ENCODE peak calls at places on chromosome 22, in eight cellular contexts. One of them, this sample, is unnamed.

GRCh38 chr22:24183321-24184031 is 2.2 kb downstream of the SUSD2 start:
- DNase-seq in IMR-90: no peak
- DNase-seq in PC-3: no peak
- DNase-seq in activated CD8-positive, alpha-beta T cell treated with anti-CD3 and anti-CD28 coated beads, Interleukin-2, amount 10 ng/mL, durations not matched to agents 7 days and 5 days: no peak
- DNase-seq in activated CD4-positive, alpha-beta memory T cell treated with anti-CD3 and anti-CD28 coated beads, Interleukin-2, amount 10 ng/mL, durations not matched to agents 7 days and 5 days: no peak
- DNase-seq in NCI-H2029: no peak
- DNase-seq in LoVo: no peak
- DNase-seq in kidney glomerular epithelial cell: no peak
- DNase-seq in this sample: no peak

GRCh38 chr22:20123364-20124082 is 6.5 kb upstream of the TRMT2A start:
- DNase-seq in IMR-90: no peak
- DNase-seq in PC-3: no peak
- DNase-seq in activated CD8-positive, alpha-beta T cell treated with anti-CD3 and anti-CD28 coated beads, Interleukin-2, amount 10 ng/mL, durations not matched to agents 7 days and 5 days: no peak
- DNase-seq in activated CD4-positive, alpha-beta memory T cell treated with anti-CD3 and anti-CD28 coated beads, Interleukin-2, amount 10 ng/mL, durations not matched to agents 7 days and 5 days: no peak
- DNase-seq in NCI-H2029: no peak
- DNase-seq in LoVo: no peak
- DNase-seq in kidney glomerular epithelial cell: no peak
- DNase-seq in this sample: no peak

GRCh38 chr22:35538801-35539321 is 1.8 kb upstream of the RASD2 start:
- DNase-seq in IMR-90: no peak
- DNase-seq in PC-3: peak
- DNase-seq in activated CD8-positive, alpha-beta T cell treated with anti-CD3 and anti-CD28 coated beads, Interleukin-2, amount 10 ng/mL, durations not matched to agents 7 days and 5 days: peak
- DNase-seq in activated CD4-positive, alpha-beta memory T cell treated with anti-CD3 and anti-CD28 coated beads, Interleukin-2, amount 10 ng/mL, durations not matched to agents 7 days and 5 days: no peak
- DNase-seq in NCI-H2029: no peak
- DNase-seq in LoVo: peak
- DNase-seq in kidney glomerular epithelial cell: no peak
- DNase-seq in this sample: peak

GRCh38 chr22:25200967-25201366 is 1.3 kb downstream of the CRYBB3 start:
- DNase-seq in IMR-90: no peak
- DNase-seq in PC-3: peak
- DNase-seq in activated CD8-positive, alpha-beta T cell treated with anti-CD3 and anti-CD28 coated beads, Interleukin-2, amount 10 ng/mL, durations not matched to agents 7 days and 5 days: no peak
- DNase-seq in activated CD4-positive, alpha-beta memory T cell treated with anti-CD3 and anti-CD28 coated beads, Interleukin-2, amount 10 ng/mL, durations not matched to agents 7 days and 5 days: no peak
- DNase-seq in NCI-H2029: no peak
- DNase-seq in LoVo: no peak
- DNase-seq in kidney glomerular epithelial cell: no peak
- DNase-seq in this sample: no peak

GRCh38 chr22:33853200-33854097 is 66.8 kb downstream of the LARGE1 start:
- DNase-seq in IMR-90: peak
- DNase-seq in PC-3: peak
- DNase-seq in activated CD8-positive, alpha-beta T cell treated with anti-CD3 and anti-CD28 coated beads, Interleukin-2, amount 10 ng/mL, durations not matched to agents 7 days and 5 days: peak
- DNase-seq in activated CD4-positive, alpha-beta memory T cell treated with anti-CD3 and anti-CD28 coated beads, Interleukin-2, amount 10 ng/mL, durations not matched to agents 7 days and 5 days: no peak
- DNase-seq in NCI-H2029: peak
- DNase-seq in LoVo: peak
- DNase-seq in kidney glomerular epithelial cell: peak
- DNase-seq in this sample: peak

GRCh38 chr22:32583921-32584335 is 109.3 kb downstream of the FBXO7 start:
- DNase-seq in IMR-90: peak
- DNase-seq in PC-3: no peak
- DNase-seq in activated CD8-positive, alpha-beta T cell treated with anti-CD3 and anti-CD28 coated beads, Interleukin-2, amount 10 ng/mL, durations not matched to agents 7 days and 5 days: no peak
- DNase-seq in activated CD4-positive, alpha-beta memory T cell treated with anti-CD3 and anti-CD28 coated beads, Interleukin-2, amount 10 ng/mL, durations not matched to agents 7 days and 5 days: no peak
- DNase-seq in NCI-H2029: no peak
- DNase-seq in LoVo: no peak
- DNase-seq in kidney glomerular epithelial cell: no peak
- DNase-seq in this sample: no peak

GRCh38 chr22:50581950-50582561 is 593 bp downstream of the CHKB start:
- DNase-seq in IMR-90: no peak
- DNase-seq in PC-3: no peak
- DNase-seq in activated CD8-positive, alpha-beta T cell treated with anti-CD3 and anti-CD28 coated beads, Interleukin-2, amount 10 ng/mL, durations not matched to agents 7 days and 5 days: peak
- DNase-seq in activated CD4-positive, alpha-beta memory T cell treated with anti-CD3 and anti-CD28 coated beads, Interleukin-2, amount 10 ng/mL, durations not matched to agents 7 days and 5 days: no peak
- DNase-seq in NCI-H2029: no peak
- DNase-seq in LoVo: peak
- DNase-seq in kidney glomerular epithelial cell: no peak
- DNase-seq in this sample: no peak

GRCh38 chr22:30304495-30305244 is 15.4 kb upstream of the CASTOR1 start:
- DNase-seq in IMR-90: no peak
- DNase-seq in PC-3: peak
- DNase-seq in activated CD8-positive, alpha-beta T cell treated with anti-CD3 and anti-CD28 coated beads, Interleukin-2, amount 10 ng/mL, durations not matched to agents 7 days and 5 days: no peak
- DNase-seq in activated CD4-positive, alpha-beta memory T cell treated with anti-CD3 and anti-CD28 coated beads, Interleukin-2, amount 10 ng/mL, durations not matched to agents 7 days and 5 days: no peak
- DNase-seq in NCI-H2029: peak
- DNase-seq in LoVo: peak
- DNase-seq in kidney glomerular epithelial cell: no peak
- DNase-seq in this sample: no peak

GRCh38 chr22:49327411-49327810 is 500.3 kb downstream of the BRD1 start:
- DNase-seq in IMR-90: no peak
- DNase-seq in PC-3: no peak
- DNase-seq in activated CD8-positive, alpha-beta T cell treated with anti-CD3 and anti-CD28 coated beads, Interleukin-2, amount 10 ng/mL, durations not matched to agents 7 days and 5 days: no peak
- DNase-seq in activated CD4-positive, alpha-beta memory T cell treated with anti-CD3 and anti-CD28 coated beads, Interleukin-2, amount 10 ng/mL, durations not matched to agents 7 days and 5 days: peak
- DNase-seq in NCI-H2029: no peak
- DNase-seq in LoVo: no peak
- DNase-seq in kidney glomerular epithelial cell: no peak
- DNase-seq in this sample: no peak

GRCh38 chr22:47015589-47016178 is 253.2 kb downstream of the TBC1D22A start:
- DNase-seq in IMR-90: no peak
- DNase-seq in PC-3: no peak
- DNase-seq in activated CD8-positive, alpha-beta T cell treated with anti-CD3 and anti-CD28 coated beads, Interleukin-2, amount 10 ng/mL, durations not matched to agents 7 days and 5 days: no peak
- DNase-seq in activated CD4-positive, alpha-beta memory T cell treated with anti-CD3 and anti-CD28 coated beads, Interleukin-2, amount 10 ng/mL, durations not matched to agents 7 days and 5 days: no peak
- DNase-seq in NCI-H2029: no peak
- DNase-seq in LoVo: no peak
- DNase-seq in kidney glomerular epithelial cell: no peak
- DNase-seq in this sample: no peak

GRCh38 chr22:42910221-42910942 is 53.3 kb upstream of the ARFGAP3 start:
- DNase-seq in IMR-90: no peak
- DNase-seq in PC-3: no peak
- DNase-seq in activated CD8-positive, alpha-beta T cell treated with anti-CD3 and anti-CD28 coated beads, Interleukin-2, amount 10 ng/mL, durations not matched to agents 7 days and 5 days: no peak
- DNase-seq in activated CD4-positive, alpha-beta memory T cell treated with anti-CD3 and anti-CD28 coated beads, Interleukin-2, amount 10 ng/mL, durations not matched to agents 7 days and 5 days: no peak
- DNase-seq in NCI-H2029: peak
- DNase-seq in LoVo: no peak
- DNase-seq in kidney glomerular epithelial cell: no peak
- DNase-seq in this sample: no peak

GRCh38 chr22:46031965-46032851 is 55.2 kb upstream of the WNT7B start:
- DNase-seq in IMR-90: no peak
- DNase-seq in PC-3: no peak
- DNase-seq in activated CD8-positive, alpha-beta T cell treated with anti-CD3 and anti-CD28 coated beads, Interleukin-2, amount 10 ng/mL, durations not matched to agents 7 days and 5 days: no peak
- DNase-seq in activated CD4-positive, alpha-beta memory T cell treated with anti-CD3 and anti-CD28 coated beads, Interleukin-2, amount 10 ng/mL, durations not matched to agents 7 days and 5 days: no peak
- DNase-seq in NCI-H2029: no peak
- DNase-seq in LoVo: no peak
- DNase-seq in kidney glomerular epithelial cell: no peak
- DNase-seq in this sample: no peak

GRCh38 chr22:42794551-42795510 is 62.2 kb downstream of the ARFGAP3 start:
- DNase-seq in IMR-90: no peak
- DNase-seq in PC-3: no peak
- DNase-seq in activated CD8-positive, alpha-beta T cell treated with anti-CD3 and anti-CD28 coated beads, Interleukin-2, amount 10 ng/mL, durations not matched to agents 7 days and 5 days: no peak
- DNase-seq in activated CD4-positive, alpha-beta memory T cell treated with anti-CD3 and anti-CD28 coated beads, Interleukin-2, amount 10 ng/mL, durations not matched to agents 7 days and 5 days: no peak
- DNase-seq in NCI-H2029: no peak
- DNase-seq in LoVo: no peak
- DNase-seq in kidney glomerular epithelial cell: no peak
- DNase-seq in this sample: no peak

GRCh38 chr22:33780761-33781160 is 139.5 kb downstream of the LARGE1 start:
- DNase-seq in IMR-90: no peak
- DNase-seq in PC-3: no peak
- DNase-seq in activated CD8-positive, alpha-beta T cell treated with anti-CD3 and anti-CD28 coated beads, Interleukin-2, amount 10 ng/mL, durations not matched to agents 7 days and 5 days: no peak
- DNase-seq in activated CD4-positive, alpha-beta memory T cell treated with anti-CD3 and anti-CD28 coated beads, Interleukin-2, amount 10 ng/mL, durations not matched to agents 7 days and 5 days: no peak
- DNase-seq in NCI-H2029: no peak
- DNase-seq in LoVo: no peak
- DNase-seq in kidney glomerular epithelial cell: no peak
- DNase-seq in this sample: no peak

GRCh38 chr22:44496305-44496704 is 1.7 kb downstream of the RTL6 start:
- DNase-seq in IMR-90: no peak
- DNase-seq in PC-3: no peak
- DNase-seq in activated CD8-positive, alpha-beta T cell treated with anti-CD3 and anti-CD28 coated beads, Interleukin-2, amount 10 ng/mL, durations not matched to agents 7 days and 5 days: no peak
- DNase-seq in activated CD4-positive, alpha-beta memory T cell treated with anti-CD3 and anti-CD28 coated beads, Interleukin-2, amount 10 ng/mL, durations not matched to agents 7 days and 5 days: no peak
- DNase-seq in NCI-H2029: no peak
- DNase-seq in LoVo: no peak
- DNase-seq in kidney glomerular epithelial cell: no peak
- DNase-seq in this sample: no peak

GRCh38 chr22:31289335-31289734 is 3.0 kb downstream of the PIK3IP1 start:
- DNase-seq in IMR-90: no peak
- DNase-seq in PC-3: no peak
- DNase-seq in activated CD8-positive, alpha-beta T cell treated with anti-CD3 and anti-CD28 coated beads, Interleukin-2, amount 10 ng/mL, durations not matched to agents 7 days and 5 days: no peak
- DNase-seq in activated CD4-positive, alpha-beta memory T cell treated with anti-CD3 and anti-CD28 coated beads, Interleukin-2, amount 10 ng/mL, durations not matched to agents 7 days and 5 days: no peak
- DNase-seq in NCI-H2029: peak
- DNase-seq in LoVo: no peak
- DNase-seq in kidney glomerular epithelial cell: no peak
- DNase-seq in this sample: no peak

GRCh38 chr22:20203142-20204099 is 52.6 kb upstream of the CCDC188 start:
- DNase-seq in IMR-90: peak
- DNase-seq in PC-3: peak
- DNase-seq in activated CD8-positive, alpha-beta T cell treated with anti-CD3 and anti-CD28 coated beads, Interleukin-2, amount 10 ng/mL, durations not matched to agents 7 days and 5 days: no peak
- DNase-seq in activated CD4-positive, alpha-beta memory T cell treated with anti-CD3 and anti-CD28 coated beads, Interleukin-2, amount 10 ng/mL, durations not matched to agents 7 days and 5 days: no peak
- DNase-seq in NCI-H2029: no peak
- DNase-seq in LoVo: no peak
- DNase-seq in kidney glomerular epithelial cell: peak
- DNase-seq in this sample: no peak

GRCh38 chr22:41301085-41302015 is at the start of gene ZC3H7B:
- DNase-seq in IMR-90: peak
- DNase-seq in PC-3: peak
- DNase-seq in activated CD8-positive, alpha-beta T cell treated with anti-CD3 and anti-CD28 coated beads, Interleukin-2, amount 10 ng/mL, durations not matched to agents 7 days and 5 days: peak
- DNase-seq in activated CD4-positive, alpha-beta memory T cell treated with anti-CD3 and anti-CD28 coated beads, Interleukin-2, amount 10 ng/mL, durations not matched to agents 7 days and 5 days: peak
- DNase-seq in NCI-H2029: peak
- DNase-seq in LoVo: peak
- DNase-seq in kidney glomerular epithelial cell: peak
- DNase-seq in this sample: peak

GRCh38 chr22:46976130-46976529 is 213.7 kb downstream of the TBC1D22A start:
- DNase-seq in IMR-90: no peak
- DNase-seq in PC-3: no peak
- DNase-seq in activated CD8-positive, alpha-beta T cell treated with anti-CD3 and anti-CD28 coated beads, Interleukin-2, amount 10 ng/mL, durations not matched to agents 7 days and 5 days: no peak
- DNase-seq in activated CD4-positive, alpha-beta memory T cell treated with anti-CD3 and anti-CD28 coated beads, Interleukin-2, amount 10 ng/mL, durations not matched to agents 7 days and 5 days: no peak
- DNase-seq in NCI-H2029: no peak
- DNase-seq in LoVo: no peak
- DNase-seq in kidney glomerular epithelial cell: no peak
- DNase-seq in this sample: no peak

GRCh38 chr22:20774882-20775281 is 969 bp downstream of the SERPIND1 start:
- DNase-seq in IMR-90: no peak
- DNase-seq in PC-3: no peak
- DNase-seq in activated CD8-positive, alpha-beta T cell treated with anti-CD3 and anti-CD28 coated beads, Interleukin-2, amount 10 ng/mL, durations not matched to agents 7 days and 5 days: no peak
- DNase-seq in activated CD4-positive, alpha-beta memory T cell treated with anti-CD3 and anti-CD28 coated beads, Interleukin-2, amount 10 ng/mL, durations not matched to agents 7 days and 5 days: no peak
- DNase-seq in NCI-H2029: no peak
- DNase-seq in LoVo: no peak
- DNase-seq in kidney glomerular epithelial cell: no peak
- DNase-seq in this sample: no peak

GRCh38 chr22:45877036-45877380 is 100.0 kb downstream of the WNT7B start:
- DNase-seq in IMR-90: no peak
- DNase-seq in PC-3: no peak
- DNase-seq in activated CD8-positive, alpha-beta T cell treated with anti-CD3 and anti-CD28 coated beads, Interleukin-2, amount 10 ng/mL, durations not matched to agents 7 days and 5 days: no peak
- DNase-seq in activated CD4-positive, alpha-beta memory T cell treated with anti-CD3 and anti-CD28 coated beads, Interleukin-2, amount 10 ng/mL, durations not matched to agents 7 days and 5 days: no peak
- DNase-seq in NCI-H2029: no peak
- DNase-seq in LoVo: no peak
- DNase-seq in kidney glomerular epithelial cell: no peak
- DNase-seq in this sample: no peak

GRCh38 chr22:27801616-27802388 is at the start of gene MN1:
- DNase-seq in IMR-90: peak
- DNase-seq in PC-3: no peak
- DNase-seq in activated CD8-positive, alpha-beta T cell treated with anti-CD3 and anti-CD28 coated beads, Interleukin-2, amount 10 ng/mL, durations not matched to agents 7 days and 5 days: peak
- DNase-seq in activated CD4-positive, alpha-beta memory T cell treated with anti-CD3 and anti-CD28 coated beads, Interleukin-2, amount 10 ng/mL, durations not matched to agents 7 days and 5 days: peak
- DNase-seq in NCI-H2029: no peak
- DNase-seq in LoVo: no peak
- DNase-seq in kidney glomerular epithelial cell: peak
- DNase-seq in this sample: peak

GRCh38 chr22:21663738-21664137 is 2.1 kb upstream of the PPIL2 start:
- DNase-seq in IMR-90: no peak
- DNase-seq in PC-3: no peak
- DNase-seq in activated CD8-positive, alpha-beta T cell treated with anti-CD3 and anti-CD28 coated beads, Interleukin-2, amount 10 ng/mL, durations not matched to agents 7 days and 5 days: no peak
- DNase-seq in activated CD4-positive, alpha-beta memory T cell treated with anti-CD3 and anti-CD28 coated beads, Interleukin-2, amount 10 ng/mL, durations not matched to agents 7 days and 5 days: no peak
- DNase-seq in NCI-H2029: no peak
- DNase-seq in LoVo: no peak
- DNase-seq in kidney glomerular epithelial cell: no peak
- DNase-seq in this sample: no peak

GRCh38 chr22:49011769-49012598 is 815.7 kb downstream of the BRD1 start:
- DNase-seq in IMR-90: no peak
- DNase-seq in PC-3: no peak
- DNase-seq in activated CD8-positive, alpha-beta T cell treated with anti-CD3 and anti-CD28 coated beads, Interleukin-2, amount 10 ng/mL, durations not matched to agents 7 days and 5 days: no peak
- DNase-seq in activated CD4-positive, alpha-beta memory T cell treated with anti-CD3 and anti-CD28 coated beads, Interleukin-2, amount 10 ng/mL, durations not matched to agents 7 days and 5 days: no peak
- DNase-seq in NCI-H2029: no peak
- DNase-seq in LoVo: no peak
- DNase-seq in kidney glomerular epithelial cell: no peak
- DNase-seq in this sample: peak

GRCh38 chr22:47318041-47318737 is 555.7 kb downstream of the TBC1D22A start:
- DNase-seq in IMR-90: no peak
- DNase-seq in PC-3: no peak
- DNase-seq in activated CD8-positive, alpha-beta T cell treated with anti-CD3 and anti-CD28 coated beads, Interleukin-2, amount 10 ng/mL, durations not matched to agents 7 days and 5 days: no peak
- DNase-seq in activated CD4-positive, alpha-beta memory T cell treated with anti-CD3 and anti-CD28 coated beads, Interleukin-2, amount 10 ng/mL, durations not matched to agents 7 days and 5 days: no peak
- DNase-seq in NCI-H2029: no peak
- DNase-seq in LoVo: no peak
- DNase-seq in kidney glomerular epithelial cell: no peak
- DNase-seq in this sample: no peak

GRCh38 chr22:46845281-46846153 is 83.1 kb downstream of the TBC1D22A start:
- DNase-seq in IMR-90: peak
- DNase-seq in PC-3: peak
- DNase-seq in activated CD8-positive, alpha-beta T cell treated with anti-CD3 and anti-CD28 coated beads, Interleukin-2, amount 10 ng/mL, durations not matched to agents 7 days and 5 days: no peak
- DNase-seq in activated CD4-positive, alpha-beta memory T cell treated with anti-CD3 and anti-CD28 coated beads, Interleukin-2, amount 10 ng/mL, durations not matched to agents 7 days and 5 days: no peak
- DNase-seq in NCI-H2029: no peak
- DNase-seq in LoVo: no peak
- DNase-seq in kidney glomerular epithelial cell: peak
- DNase-seq in this sample: no peak

GRCh38 chr22:32800158-32800557 is 1.3 kb upstream of the TIMP3 start:
- DNase-seq in IMR-90: no peak
- DNase-seq in PC-3: no peak
- DNase-seq in activated CD8-positive, alpha-beta T cell treated with anti-CD3 and anti-CD28 coated beads, Interleukin-2, amount 10 ng/mL, durations not matched to agents 7 days and 5 days: no peak
- DNase-seq in activated CD4-positive, alpha-beta memory T cell treated with anti-CD3 and anti-CD28 coated beads, Interleukin-2, amount 10 ng/mL, durations not matched to agents 7 days and 5 days: no peak
- DNase-seq in NCI-H2029: no peak
- DNase-seq in LoVo: no peak
- DNase-seq in kidney glomerular epithelial cell: no peak
- DNase-seq in this sample: no peak

GRCh38 chr22:39070186-39070585 is 6.9 kb upstream of the APOBEC3G start:
- DNase-seq in IMR-90: no peak
- DNase-seq in PC-3: no peak
- DNase-seq in activated CD8-positive, alpha-beta T cell treated with anti-CD3 and anti-CD28 coated beads, Interleukin-2, amount 10 ng/mL, durations not matched to agents 7 days and 5 days: no peak
- DNase-seq in activated CD4-positive, alpha-beta memory T cell treated with anti-CD3 and anti-CD28 coated beads, Interleukin-2, amount 10 ng/mL, durations not matched to agents 7 days and 5 days: no peak
- DNase-seq in NCI-H2029: no peak
- DNase-seq in LoVo: no peak
- DNase-seq in kidney glomerular epithelial cell: no peak
- DNase-seq in this sample: no peak

This sample was measured in activated CD4-positive, alpha-beta T cell treated with anti-CD3 and anti-CD28 coated beads, Interleukin-2, amount 10 ng/mL, durations not matched to agents 24 days and 14 days.